ENCODE peak calls at places on chromosomes 16 and 17, in seven cellular contexts. X, H, I, V, Q, L and A are unnamed samples.

GRCh38 chr17:59607817-59608403 is 11.8 kb upstream of the CLTC start:
- DNase-seq in L (no peak), H (no peak), X (no peak), Q (no peak), V (no peak), I (no peak), A (no peak)

GRCh38 chr16:83113317-83113716 is 486.5 kb downstream of the CDH13 start:
- DNase-seq in V (peak; percentile 26), L (peak; percentile 21), X (no peak), I (no peak), H (no peak), Q (no peak), A (no peak)

GRCh38 chr16:47519037-47519436 is 57.9 kb downstream of the PHKB start:
- DNase-seq in L (no peak), Q (no peak), I (no peak), X (no peak), H (no peak), V (no peak), A (no peak)

GRCh38 chr16:9049241-9049640 is 42.2 kb upstream of the HAPSTR1 start:
- DNase-seq in V (no peak), I (peak; percentile 66), L (no peak), H (no peak), Q (peak; percentile 80), X (no peak), A (no peak)

GRCh38 chr17:58317421-58318064 is 11.1 kb downstream of the TSPOAP1 start:
- DNase-seq in H (no peak), Q (peak; percentile 43), L (no peak), V (peak; percentile 65), I (peak; percentile 52), X (peak; percentile 52), A (peak; percentile 14)

GRCh38 chr17:81865733-81866439 is 5.3 kb downstream of the ARHGDIA start:
- DNase-seq in I (no peak), V (peak; percentile 96), Q (no peak), X (no peak), L (no peak), H (no peak), A (no peak)

GRCh38 chr17:48546924-48547838 is 2.3 kb upstream of the HOXB2 start:
- DNase-seq in L (no peak), X (no peak), V (no peak), I (no peak), H (no peak), Q (no peak), A (no peak)

GRCh38 chr16:59574296-59574695 is 840.2 kb upstream of the GOT2 start:
- DNase-seq in H (no peak), Q (no peak), X (no peak), L (no peak), V (no peak), I (no peak), A (no peak)

GRCh38 chr17:77467513-77467912 is 326.7 kb downstream of the SEC14L1 start:
- DNase-seq in I (no peak), H (no peak), Q (no peak), X (no peak), L (no peak), V (no peak), A (no peak)